ENCODE peak calls at places on chromosomes 2 and 18, in nine cellular contexts. P, C, J, X, B, S, Y, Q and H are unnamed samples.
A peak's percentile ranks its signal among the peaks of the same experiment; 100 is the strongest.

GRCh38 chr2:222964632-222965031 is 87.4 kb upstream of the KCNE4 start:
- DNase-seq in P (no peak), C (no peak), J (no peak), X (no peak), B (no peak), S (no peak), Y (no peak), Q (no peak), H (no peak)

GRCh38 chr2:226561962-226562361 is 237.7 kb downstream of the IRS1 start:
- DNase-seq in P (no peak), C (no peak), J (no peak), X (no peak), B (no peak), S (no peak), Y (no peak), Q (no peak), H (no peak)

GRCh38 chr18:68456985-68457384 is 257.9 kb downstream of the TMX3 start:
- DNase-seq in P (no peak), C (no peak), J (no peak), X (no peak), B (no peak), S (peak; percentile 50), Y (no peak), Q (no peak), H (no peak)

GRCh38 chr2:20187331-20187730 is 37.6 kb downstream of the SDC1 start:
- DNase-seq in P (no peak), C (no peak), J (no peak), X (no peak), B (no peak), S (no peak), Y (no peak), Q (no peak), H (no peak)

GRCh38 chr2:166494140-166494544 is at the start of gene SCN7A:
- DNase-seq in P (peak; percentile 64), C (peak; percentile 2), J (peak; percentile 82), X (peak; percentile 36), B (peak; percentile 61), S (peak; percentile 31), Y (no peak), Q (no peak), H (peak; percentile 84)

GRCh38 chr2:23711979-23712755 is 214.8 kb downstream of the ATAD2B start:
- DNase-seq in P (no peak), C (no peak), J (no peak), X (no peak), B (peak; percentile 54), S (no peak), Y (no peak), Q (no peak), H (no peak)

GRCh38 chr2:47189635-47190034 is 34.5 kb upstream of the STPG4 start:
- DNase-seq in P (peak; percentile 95), C (peak; percentile 93), J (no peak), X (no peak), B (no peak), S (peak; percentile 94), Y (no peak), Q (no peak), H (no peak)

GRCh38 chr2:150572194-150572766 is 84.8 kb upstream of the RND3 start:
- DNase-seq in P (peak; percentile 50), C (no peak), J (no peak), X (no peak), B (no peak), S (no peak), Y (no peak), Q (no peak), H (no peak)